ENCODE peak calls at places on chromosomes 1 and 21, in seven cellular contexts. Q, C, N, O, G, L and A are unnamed samples.
A peak's percentile ranks its signal among the peaks of the same experiment; 100 is the strongest.

GRCh38 chr1:72439036-72439435 is 156.7 kb upstream of the NEGR1 start:
- DNase-seq in Q (no peak), C (no peak), N (no peak), O (no peak), G (no peak), L (peak; percentile 43), A (no peak)

GRCh38 chr1:201214886-201215285 is 24.3 kb downstream of the IGFN1 start:
- DNase-seq in Q (no peak), C (no peak), N (no peak), O (no peak), G (peak; percentile 31), L (no peak), A (no peak)

GRCh38 chr21:45590726-45591618 is 48.7 kb upstream of the SLC19A1 start:
- DNase-seq in Q (peak; percentile 68), C (peak; percentile 31), N (no peak), O (no peak), G (peak; percentile 6), L (peak; percentile 19), A (peak; percentile 63)

GRCh38 chr21:46394819-46395152 is 63.9 kb upstream of the DIP2A start:
- DNase-seq in Q (no peak), C (peak; percentile 54), N (no peak), O (no peak), G (peak; percentile 70), L (no peak), A (no peak)

GRCh38 chr1:45752014-45752413 is 1.6 kb upstream of the IPP start:
- DNase-seq in Q (no peak), C (no peak), N (no peak), O (no peak), G (no peak), L (no peak), A (no peak)

GRCh38 chr1:162857850-162858249 is 3.1 kb downstream of the CCDC190 start:
- DNase-seq in Q (no peak), C (no peak), N (no peak), O (no peak), G (no peak), L (peak; percentile 84), A (no peak)

GRCh38 chr1:67552336-67552759 is 122.1 kb upstream of the SERBP1 start:
- DNase-seq in Q (no peak), C (no peak), N (no peak), O (no peak), G (peak; percentile 95), L (no peak), A (no peak)

GRCh38 chr1:28104866-28105467 is 16.6 kb upstream of the EYA3 start:
- DNase-seq in Q (no peak), C (no peak), N (no peak), O (no peak), G (no peak), L (peak; percentile 75), A (peak; percentile 54)

GRCh38 chr21:45209046-45209445 is 78.6 kb downstream of the POFUT2 start:
- DNase-seq in Q (no peak), C (no peak), N (no peak), O (no peak), G (no peak), L (peak; percentile 42), A (no peak)

GRCh38 chr1:43617668-43618067 is 32.3 kb upstream of the KDM4A start:
- DNase-seq in Q (no peak), C (no peak), N (no peak), O (no peak), G (no peak), L (no peak), A (peak; percentile 24)

DNA sequence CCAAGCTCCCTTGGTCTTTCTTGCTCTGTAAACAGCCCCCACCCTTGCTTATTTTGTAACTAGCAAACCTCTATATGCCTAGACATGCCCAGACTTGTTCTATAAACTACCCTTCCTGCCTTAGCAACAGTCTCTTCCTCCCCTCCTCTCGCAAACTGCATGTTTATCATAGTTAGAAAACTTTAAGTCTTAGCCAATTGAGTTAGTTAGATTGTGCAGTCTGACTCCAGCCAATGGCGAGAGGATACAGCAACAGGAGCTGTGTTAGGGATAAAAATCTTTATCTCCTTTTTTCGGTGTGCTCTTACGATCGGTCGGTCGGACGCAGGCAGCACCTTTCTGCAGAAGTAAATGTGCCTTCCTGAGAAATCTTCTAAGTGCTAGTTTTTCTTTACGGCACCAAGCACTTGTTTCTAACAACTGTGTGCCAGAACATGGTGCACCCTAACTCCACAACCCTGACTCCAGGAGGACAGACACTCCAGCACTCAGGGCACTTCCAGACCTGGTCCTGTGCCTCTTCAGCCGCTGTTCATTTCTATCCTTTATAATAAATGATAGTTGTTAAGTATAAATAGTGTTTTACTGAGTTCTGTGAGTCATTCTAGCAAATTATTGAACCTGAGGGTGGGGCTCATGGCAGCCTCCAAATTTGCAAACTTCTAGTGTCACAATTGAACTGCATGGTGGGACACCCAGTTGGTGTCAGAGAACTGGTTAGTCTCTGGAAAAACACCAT is 25.7 kb upstream of the GNG4 start:
- DNase-seq in Q (no peak), C (no peak), N (no peak), O (no peak), G (no peak), L (no peak), A (no peak)
- H3K9me3 ChIP-seq in Q (peaks cover 43% of the 10 kb centered on the region), C (peaks cover 14% of the 10 kb centered on the region), N (peaks cover 18% of the 10 kb centered on the region), O (no peaks in the 10 kb centered on the region), G (peaks cover 4% of the 10 kb centered on the region), L (peaks cover 5% of the 10 kb centered on the region), A (peaks cover 30% of the 10 kb centered on the region)

GRCh38 chr21:9755611-9756010 is 765.8 kb upstream of the TPTE start:
- DNase-seq in Q (no peak), C (no peak), N (no peak), O (no peak), G (no peak), L (no peak), A (no peak)

GRCh38 chr21:9753943-9754342 is 767.4 kb upstream of the TPTE start:
- DNase-seq in Q (no peak), C (no peak), N (no peak), O (no peak), G (no peak), L (no peak), A (no peak)

GRCh38 chr21:9750341-9751086 is 770.9 kb upstream of the TPTE start:
- DNase-seq in Q (no peak), C (no peak), N (no peak), O (no peak), G (no peak), L (no peak), A (no peak)
- H3K4me3 ChIP-seq in Q (no peak overlapping the region), C (no peak overlapping the region), N (no peak overlapping the region), O (no peak overlapping the region), G (no peak overlapping the region), L (no peak overlapping the region), A (no peak overlapping the region)

GRCh38 chr1:89884718-89885596 is 64.1 kb downstream of the LRRC8D start:
- DNase-seq in Q (no peak), C (no peak), N (no peak), O (no peak), G (no peak), L (peak; percentile 64), A (no peak)

GRCh38 chr1:89889336-89889640 is 68.5 kb downstream of the LRRC8D start:
- DNase-seq in Q (no peak), C (no peak), N (no peak), O (no peak), G (no peak), L (peak; percentile 85), A (no peak)

GRCh38 chr1:89888480-89889335 is 67.9 kb downstream of the LRRC8D start:
- DNase-seq in Q (no peak), C (no peak), N (no peak), O (no peak), G (no peak), L (no peak), A (no peak)

GRCh38 chr1:89890085-89890754 is 69.4 kb downstream of the LRRC8D start:
- DNase-seq in Q (no peak), C (no peak), N (no peak), O (no peak), G (no peak), L (peak; percentile 99), A (no peak)

GRCh38 chr1:89887270-89887669 is 66.4 kb downstream of the LRRC8D start:
- DNase-seq in Q (no peak), C (no peak), N (no peak), O (no peak), G (no peak), L (peak; percentile 23), A (no peak)
- H3K9me3 ChIP-seq in Q (no peaks in the 10 kb centered on the region), C (no peaks in the 10 kb centered on the region), N (no peaks in the 10 kb centered on the region), O (no peaks in the 10 kb centered on the region), G (no peaks in the 10 kb centered on the region), L (no peaks in the 10 kb centered on the region), A (no peaks in the 10 kb centered on the region)

DNA sequence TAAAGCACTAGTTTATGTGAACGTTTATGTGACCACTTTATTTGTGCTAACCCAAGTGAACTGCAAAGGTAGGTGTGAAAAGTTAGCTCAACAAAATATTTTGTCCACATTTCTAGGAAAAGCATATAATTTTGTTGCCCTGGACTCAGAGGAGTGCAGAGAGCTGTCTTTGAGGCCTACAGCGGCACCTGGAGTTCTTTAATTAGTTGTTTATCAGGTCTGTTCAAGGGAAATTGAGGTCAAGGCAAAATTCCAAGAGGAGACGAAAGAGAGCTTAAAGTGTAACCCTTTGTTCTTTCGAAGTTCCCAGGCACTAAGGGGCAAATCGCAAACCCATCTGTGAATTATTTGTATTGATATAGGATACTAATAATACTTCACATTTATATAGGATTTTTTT is 1.4 kb downstream of the GIPC2 start:
- DNase-seq in Q (no peak), C (no peak), N (no peak), O (no peak), G (no peak), L (no peak), A (no peak)
- H3K4me3 ChIP-seq in Q (no peak overlapping the region), C (peak overlapping the region; percentile 79), N (no peak overlapping the region), O (peak overlapping the region; percentile 85), G (peak overlapping the region; percentile 90), L (no peak overlapping the region), A (peak overlapping the region; percentile 69)

GRCh38 chr21:40511976-40512375 is 335.0 kb downstream of the DSCAM start:
- DNase-seq in Q (no peak), C (no peak), N (no peak), O (no peak), G (no peak), L (peak; percentile 71), A (no peak)

GRCh38 chr21:40512590-40512989 is 334.4 kb downstream of the DSCAM start:
- DNase-seq in Q (no peak), C (no peak), N (no peak), O (no peak), G (no peak), L (peak; percentile 45), A (no peak)

DNA sequence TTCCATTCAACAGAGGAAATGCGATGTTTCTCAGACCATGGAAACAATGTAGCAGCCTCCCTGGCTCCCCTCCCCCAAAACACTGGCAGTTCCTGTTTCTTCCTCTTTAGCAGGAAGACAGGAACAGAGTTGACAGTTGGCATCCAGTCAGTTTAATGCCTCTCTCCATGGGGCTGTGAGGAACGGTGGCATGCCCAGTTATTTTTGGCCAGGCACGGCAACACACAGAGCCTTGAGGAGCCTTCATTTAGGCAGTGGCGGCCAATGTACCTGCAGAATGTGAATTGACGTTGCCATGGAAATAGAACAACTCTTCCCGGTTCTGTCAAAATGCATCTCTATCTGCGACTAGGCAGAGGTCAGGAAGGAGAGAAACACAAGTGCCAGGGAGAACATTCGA is 330.6 kb downstream of the DSCAM start:
- DNase-seq in Q (no peak), C (peak; percentile 16), N (no peak), O (no peak), G (no peak), L (no peak), A (no peak)
- H3K9me3 ChIP-seq in Q (no peaks in the 10 kb centered on the region), C (no peaks in the 10 kb centered on the region), N (no peaks in the 10 kb centered on the region), O (no peaks in the 10 kb centered on the region), G (no peaks in the 10 kb centered on the region), L (no peaks in the 10 kb centered on the region), A (no peaks in the 10 kb centered on the region)

GRCh38 chr1:91689586-91690481 is 189.2 kb downstream of the CDC7 start:
- DNase-seq in Q (no peak), C (no peak), N (no peak), O (no peak), G (no peak), L (no peak), A (no peak)
- H3K4me3 ChIP-seq in Q (no peak overlapping the region), C (no peak overlapping the region), N (no peak overlapping the region), O (no peak overlapping the region), G (no peak overlapping the region), L (no peak overlapping the region), A (no peak overlapping the region)